ENCODE peak calls at places on chromosomes 13 and 19, in nine cellular contexts. M is thoracic aorta; Y is mucosa of descending colon; I is lung; R is NT2/D1; H is colonic mucosa; S is astrocyte; X is mammary epithelial cell; K is CD8-positive, alpha-beta memory T cell. F is an unnamed sample. For H3K4me1, the result is how much of the 10 kb centered on the place peaks cover.

GRCh38 chr19:10292789-10293636 is 3.3 kb downstream of the ICAM5 start:
- DNase-seq in M (no peak), Y (peak), I (no peak), R (no peak), H (no peak), S (no peak), X (no peak), K (no peak), F (no peak)

GRCh38 chr19:17324357-17325114 is 10.1 kb downstream of the ANO8 start:
- DNase-seq in M (no peak), Y (peak), I (no peak), R (no peak), H (no peak), S (no peak), X (no peak), K (no peak), F (no peak)

GRCh38 chr13:114222461-114222968 is 12.2 kb upstream of the CDC16 start:
- DNase-seq in M (no peak), Y (no peak), I (no peak), R (no peak), H (no peak), S (no peak), X (no peak), K (no peak), F (no peak)

GRCh38 chr13:36888645-36889044 is 31.4 kb downstream of the SMAD9 start:
- DNase-seq in M (no peak), Y (no peak), I (no peak), R (no peak), H (no peak), S (no peak), X (no peak), K (no peak), F (no peak)

GRCh38 chr19:41911889-41912731 is 16.1 kb downstream of the ERFL start:
- DNase-seq in M (no peak), Y (no peak), I (no peak), R (no peak), H (no peak), S (no peak), X (no peak), K (no peak), F (no peak)

GRCh38 chr19:57682226-57682766 is 519 bp downstream of the ZNF551 start:
- DNase-seq in M (no peak), Y (no peak), I (no peak), R (no peak), H (no peak), S (no peak), X (no peak), K (no peak), F (no peak)

GRCh38 chr13:107678075-107678689 is 537.2 kb downstream of the LIG4 start:
- DNase-seq in M (no peak), Y (no peak), I (no peak), R (no peak), H (no peak), S (no peak), X (no peak), K (no peak), F (peak)

GRCh38 chr13:112229445-112229844 is 146.7 kb upstream of the SPACA7 start:
- DNase-seq in M (no peak), Y (no peak), I (no peak), R (no peak), H (no peak), S (no peak), X (no peak), K (no peak), F (no peak)

GRCh38 chr13:38093425-38093824 is 223.9 kb upstream of the TRPC4 start:
- DNase-seq in M (no peak), Y (no peak), I (no peak), R (no peak), H (no peak), S (no peak), X (no peak), K (no peak), F (no peak)

GRCh38 chr13:30158774-30159445 is 148.4 kb downstream of the KATNAL1 start:
- DNase-seq in M (no peak), Y (no peak), I (no peak), R (no peak), H (no peak), S (peak), X (no peak), K (peak), F (no peak)

GRCh38 chr13:35793823-35794222 is 317.3 kb upstream of the MAB21L1 start:
- DNase-seq in M (no peak), Y (no peak), I (no peak), R (no peak), H (no peak), S (no peak), X (no peak), K (no peak), F (no peak)

GRCh38 chr13:30576528-30576927 is 41.2 kb upstream of the USPL1 start:
- DNase-seq in M (no peak), Y (no peak), I (no peak), R (no peak), H (no peak), S (peak), X (peak), K (peak), F (no peak)

GRCh38 chr19:29285878-29286277 is 72.9 kb upstream of the UQCRFS1 start:
- DNase-seq in M (no peak), Y (no peak), I (no peak), R (peak), H (no peak), S (no peak), X (no peak), K (no peak), F (no peak)

GRCh38 chr19:44807162-44807561 is 1.7 kb upstream of the BCAM start:
- DNase-seq in M (no peak), Y (peak), I (peak), R (no peak), H (peak), S (no peak), X (peak), K (no peak), F (no peak)

GRCh38 chr13:40963927-40964326 is 55.2 kb downstream of the ELF1 start:
- DNase-seq in M (no peak), Y (no peak), I (no peak), R (no peak), H (no peak), S (peak), X (peak), K (no peak), F (no peak)

GRCh38 chr19:50724522-50725217 is 1.5 kb downstream of the CLEC11A start:
- DNase-seq in M (peak), Y (peak), I (peak), R (peak), H (peak), S (peak), X (peak), K (peak), F (peak)

GRCh38 chr19:54248016-54248601 is 5.5 kb upstream of the LILRA6 start:
- DNase-seq in M (no peak), Y (no peak), I (peak), R (no peak), H (no peak), S (no peak), X (no peak), K (no peak), F (no peak)

GRCh38 chr19:40247178-40247577 is 20.7 kb upstream of the CCNP start:
- DNase-seq in M (no peak), Y (no peak), I (no peak), R (no peak), H (no peak), S (no peak), X (no peak), K (no peak), F (no peak)

GRCh38 chr19:40249781-40250180 is 23.3 kb upstream of the CCNP start:
- DNase-seq in M (no peak), Y (no peak), I (no peak), R (no peak), H (no peak), S (no peak), X (no peak), K (no peak), F (no peak)

GRCh38 chr19:40246292-40247073 is 20.0 kb upstream of the CCNP start:
- DNase-seq in M (no peak), Y (no peak), I (no peak), R (no peak), H (no peak), S (no peak), X (no peak), K (no peak), F (no peak)

GRCh38 chr19:40249201-40249600 is 22.7 kb upstream of the CCNP start:
- DNase-seq in M (no peak), Y (no peak), I (no peak), R (no peak), H (no peak), S (no peak), X (no peak), K (no peak), F (no peak)

DNA sequence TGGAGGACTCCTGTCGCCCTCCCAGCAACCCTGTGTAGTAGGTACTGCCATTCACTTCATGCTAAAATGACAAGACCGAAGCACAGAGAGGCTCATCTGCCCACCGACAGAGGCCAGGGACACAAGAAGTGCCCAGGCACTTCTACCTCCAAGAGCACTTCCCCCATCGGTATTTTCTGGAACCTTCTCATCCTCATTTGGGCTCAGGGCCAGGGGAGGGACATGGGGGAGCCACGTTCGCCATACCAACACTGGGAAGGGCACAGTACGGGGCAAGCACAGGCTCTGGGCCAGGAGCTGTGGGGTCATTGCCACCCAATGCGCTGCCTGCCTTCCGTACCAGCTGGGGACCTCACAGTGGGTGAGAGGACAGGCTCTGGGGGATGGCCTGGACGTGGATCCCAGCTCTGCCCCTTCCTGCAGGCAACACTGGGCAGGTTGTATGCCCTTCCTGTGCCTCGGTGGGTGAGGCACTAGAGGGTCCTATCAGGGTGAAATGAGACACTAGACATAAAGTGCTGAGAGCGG is 21.3 kb upstream of the CCNP start:
- DNase-seq in M (no peak), Y (no peak), I (no peak), R (no peak), H (no peak), S (no peak), X (no peak), K (no peak), F (no peak)
- H3K4me1 ChIP-seq in M (under half), Y (under half), I (under half), R (under half), H (under half), S (under half), X (under half), K (under half), F (under half)

DNA sequence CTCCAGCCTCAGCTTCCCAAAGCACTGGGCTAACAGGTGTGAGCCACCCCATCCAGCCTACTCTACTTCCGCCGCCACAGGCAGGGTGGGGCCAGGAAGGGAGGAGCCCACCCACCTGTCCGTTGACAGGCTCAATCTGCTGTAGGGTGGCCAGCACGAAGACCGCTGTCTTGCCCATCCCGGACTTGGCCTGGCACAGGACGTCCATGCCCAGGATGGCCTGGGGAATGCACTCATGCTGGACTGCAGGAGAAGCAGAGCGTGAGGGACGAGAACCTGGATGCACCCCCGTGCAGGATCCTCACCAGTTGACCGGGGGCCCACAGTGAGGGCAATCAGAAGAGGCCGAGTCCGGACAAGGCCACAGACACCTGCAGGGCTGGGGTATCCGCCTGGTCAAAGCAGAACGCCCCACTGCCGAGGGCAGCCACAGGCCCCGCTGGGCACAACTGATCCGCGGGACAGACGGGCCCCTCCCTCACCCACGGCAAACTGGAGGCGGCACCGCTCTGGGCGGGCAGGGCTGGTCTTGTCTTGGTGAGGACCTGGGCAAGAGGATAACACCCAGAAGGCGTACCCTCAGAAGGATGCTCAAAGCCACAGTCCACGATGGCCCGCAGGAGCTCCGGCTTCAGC is 6.6 kb downstream of the DDX39A start:
- DNase-seq in M (no peak), Y (no peak), I (no peak), R (no peak), H (no peak), S (no peak), X (no peak), K (no peak), F (no peak)
- H3K4me1 ChIP-seq in M (under half), Y (under half), I (under half), R (under half), H (under half), S (under half), X (under half), K (half or more), F (under half)

GRCh38 chr13:33937373-33938087 is 119.6 kb downstream of the RFC3 start:
- DNase-seq in M (no peak), Y (no peak), I (no peak), R (peak), H (no peak), S (peak), X (peak), K (no peak), F (no peak)
- H3K4me1 ChIP-seq in M (under half), Y (under half), I (under half), R (under half), H (under half), S (under half), X (under half), K (under half), F (under half)

GRCh38 chr13:33184131-33184485 is 101.4 kb downstream of the STARD13 start:
- DNase-seq in M (no peak), Y (no peak), I (no peak), R (no peak), H (no peak), S (no peak), X (no peak), K (no peak), F (no peak)
- H3K4me1 ChIP-seq in M (half or more), Y (under half), I (under half), R (under half), H (under half), S (half or more), X (under half), K (under half), F (under half)

DNA sequence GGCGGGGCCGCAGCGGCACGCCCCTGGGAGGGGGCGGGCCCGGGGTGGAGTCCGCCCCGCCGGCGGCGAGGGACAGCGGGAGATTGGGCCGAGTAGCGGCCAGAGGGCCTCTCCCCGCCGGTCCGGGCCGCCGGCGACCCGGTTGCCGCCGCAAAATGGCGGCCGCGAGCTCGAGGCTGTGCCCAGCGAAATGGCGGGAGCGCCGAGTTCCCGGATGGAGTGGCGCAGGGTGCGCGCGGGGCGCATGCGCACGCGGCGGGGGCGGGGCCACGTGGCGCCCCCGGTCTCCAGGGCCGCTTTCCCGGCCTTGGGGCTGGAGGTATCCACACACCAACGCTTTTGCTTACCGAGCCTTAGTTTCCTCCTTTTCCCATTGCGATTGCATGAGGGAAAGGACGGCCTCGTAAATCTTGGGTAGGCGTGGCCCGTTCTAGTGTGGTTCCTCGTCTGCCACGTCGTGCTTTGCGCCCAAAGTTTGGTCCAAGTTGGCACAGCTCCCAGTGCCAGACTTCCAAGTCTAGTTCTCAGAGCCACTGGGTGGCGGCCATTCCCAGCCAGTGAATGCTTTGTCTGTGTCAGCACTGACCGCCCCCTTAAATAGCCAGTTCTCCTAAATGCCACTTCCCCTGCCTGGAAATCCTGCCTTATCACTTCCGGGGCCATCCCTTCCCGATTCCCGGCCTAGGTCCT is 491 bp downstream of the CIRBP start:
- DNase-seq in M (peak), Y (peak), I (peak), R (no peak), H (peak), S (peak), X (peak), K (peak), F (peak)
- H3K4me1 ChIP-seq in M (half or more), Y (half or more), I (under half), R (half or more), H (half or more), S (half or more), X (half or more), K (half or more), F (under half)

GRCh38 chr13:98549006-98549727 is 27.7 kb downstream of the STK24 start:
- DNase-seq in M (no peak), Y (no peak), I (no peak), R (no peak), H (no peak), S (peak), X (peak), K (no peak), F (no peak)
- H3K4me1 ChIP-seq in M (under half), Y (under half), I (under half), R (under half), H (under half), S (under half), X (under half), K (under half), F (under half)

DNA sequence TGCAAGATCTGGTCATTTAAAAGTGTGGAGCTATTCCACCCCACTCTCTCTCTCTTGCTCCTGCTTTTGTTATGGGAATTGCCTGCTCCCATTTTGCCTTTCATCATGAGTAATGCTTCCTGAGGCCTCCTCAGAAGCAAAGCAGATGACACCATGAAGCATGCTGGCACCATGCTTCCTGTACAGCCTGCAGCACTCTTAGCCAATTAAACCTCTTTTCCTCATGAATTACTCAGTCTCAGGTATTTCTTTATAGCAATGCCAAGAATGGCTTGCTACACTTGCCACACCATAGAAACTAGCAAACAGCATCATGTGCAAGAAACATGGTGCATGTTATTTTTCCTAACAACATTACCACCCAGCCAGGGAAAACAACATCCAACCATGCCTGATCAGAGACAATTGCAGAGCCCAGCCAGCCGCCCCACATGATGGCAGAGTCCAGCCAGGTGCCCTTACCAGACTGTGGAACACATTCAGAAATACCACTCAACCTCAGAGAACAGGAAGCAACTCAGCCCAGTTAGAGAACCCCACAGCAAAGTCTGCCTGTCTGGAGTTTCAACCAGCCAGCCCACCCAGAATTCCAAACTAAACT is 36.9 kb downstream of the SYDE1 start:
- DNase-seq in M (no peak), Y (no peak), I (no peak), R (no peak), H (no peak), S (no peak), X (peak), K (no peak), F (no peak)
- H3K4me1 ChIP-seq in M (under half), Y (under half), I (under half), R (under half), H (under half), S (under half), X (under half), K (under half), F (under half)

GRCh38 chr19:13281567-13282291 is 131.5 kb downstream of the IER2 start:
- DNase-seq in M (no peak), Y (no peak), I (no peak), R (no peak), H (no peak), S (no peak), X (no peak), K (no peak), F (no peak)
- H3K4me1 ChIP-seq in M (under half), Y (under half), I (under half), R (under half), H (under half), S (under half), X (under half), K (under half), F (under half)